ENCODE peak calls at places on chromosome 15, in seven cellular contexts. One of them, this sample, is unnamed. For H3K9me3, the result is how much of the 10 kb centered on the place peaks cover.

GRCh38 chr15:27238209-27238608 is 267.2 kb downstream of the GABRG3 start:
- DNase-seq in CD4-positive, alpha-beta memory T cell: no peak
- DNase-seq in WERI-Rb-1: no peak
- DNase-seq in HAP-1: no peak
- DNase-seq in A549: no peak
- DNase-seq in CD8-positive, alpha-beta memory T cell: no peak
- DNase-seq in kidney: no peak
- DNase-seq in this sample: no peak

GRCh38 chr15:37040072-37040742 is 60.1 kb downstream of the MEIS2 start:
- DNase-seq in CD4-positive, alpha-beta memory T cell: no peak
- DNase-seq in WERI-Rb-1: no peak
- DNase-seq in HAP-1: no peak
- DNase-seq in A549: no peak
- DNase-seq in CD8-positive, alpha-beta memory T cell: no peak
- DNase-seq in kidney: no peak
- DNase-seq in this sample: no peak

GRCh38 chr15:41180206-41180789 is 50.3 kb downstream of the EXD1 start:
- DNase-seq in CD4-positive, alpha-beta memory T cell: no peak
- DNase-seq in WERI-Rb-1: peak
- DNase-seq in HAP-1: peak
- DNase-seq in A549: no peak
- DNase-seq in CD8-positive, alpha-beta memory T cell: no peak
- DNase-seq in kidney: no peak
- DNase-seq in this sample: no peak

GRCh38 chr15:92205255-92205739 is 188.4 kb upstream of the ST8SIA2 start:
- DNase-seq in CD4-positive, alpha-beta memory T cell: no peak
- DNase-seq in WERI-Rb-1: no peak
- DNase-seq in HAP-1: no peak
- DNase-seq in A549: no peak
- DNase-seq in CD8-positive, alpha-beta memory T cell: no peak
- DNase-seq in kidney: no peak
- DNase-seq in this sample: no peak

GRCh38 chr15:85800460-85801123 is 5.9 kb upstream of the KLHL25 start:
- DNase-seq in CD4-positive, alpha-beta memory T cell: no peak
- DNase-seq in WERI-Rb-1: peak
- DNase-seq in HAP-1: peak
- DNase-seq in A549: peak
- DNase-seq in CD8-positive, alpha-beta memory T cell: no peak
- DNase-seq in kidney: peak
- DNase-seq in this sample: no peak

GRCh38 chr15:101538996-101539395 is 49.5 kb upstream of the PCSK6 start:
- DNase-seq in CD4-positive, alpha-beta memory T cell: no peak
- DNase-seq in WERI-Rb-1: no peak
- DNase-seq in HAP-1: no peak
- DNase-seq in A549: no peak
- DNase-seq in CD8-positive, alpha-beta memory T cell: no peak
- DNase-seq in kidney: no peak
- DNase-seq in this sample: no peak

GRCh38 chr15:82540984-82541431 is 751 bp upstream of the RPS17 start:
- DNase-seq in CD4-positive, alpha-beta memory T cell: no peak
- DNase-seq in WERI-Rb-1: peak
- DNase-seq in HAP-1: peak
- DNase-seq in A549: peak
- DNase-seq in CD8-positive, alpha-beta memory T cell: no peak
- DNase-seq in kidney: peak
- DNase-seq in this sample: no peak

GRCh38 chr15:80518522-80518921 is 114.3 kb downstream of the ARNT2 start:
- DNase-seq in CD4-positive, alpha-beta memory T cell: no peak
- DNase-seq in WERI-Rb-1: no peak
- DNase-seq in HAP-1: no peak
- DNase-seq in A549: no peak
- DNase-seq in CD8-positive, alpha-beta memory T cell: no peak
- DNase-seq in kidney: no peak
- DNase-seq in this sample: no peak

GRCh38 chr15:52247032-52247431 is 48.6 kb downstream of the MYO5C start:
- DNase-seq in CD4-positive, alpha-beta memory T cell: no peak
- DNase-seq in WERI-Rb-1: no peak
- DNase-seq in HAP-1: no peak
- DNase-seq in A549: no peak
- DNase-seq in CD8-positive, alpha-beta memory T cell: no peak
- DNase-seq in kidney: no peak
- DNase-seq in this sample: no peak

GRCh38 chr15:85000937-85001336 is 19.3 kb downstream of the PDE8A start:
- DNase-seq in CD4-positive, alpha-beta memory T cell: no peak
- DNase-seq in WERI-Rb-1: no peak
- DNase-seq in HAP-1: no peak
- DNase-seq in A549: no peak
- DNase-seq in CD8-positive, alpha-beta memory T cell: no peak
- DNase-seq in kidney: no peak
- DNase-seq in this sample: no peak

GRCh38 chr15:65130941-65131340 is 2.7 kb downstream of the PDCD7 start:
- DNase-seq in CD4-positive, alpha-beta memory T cell: no peak
- DNase-seq in WERI-Rb-1: peak
- DNase-seq in HAP-1: peak
- DNase-seq in A549: no peak
- DNase-seq in CD8-positive, alpha-beta memory T cell: no peak
- DNase-seq in kidney: no peak
- DNase-seq in this sample: no peak

GRCh38 chr15:88274534-88275460 is 18.3 kb upstream of the NTRK3 start:
- DNase-seq in CD4-positive, alpha-beta memory T cell: peak
- DNase-seq in WERI-Rb-1: peak
- DNase-seq in HAP-1: peak
- DNase-seq in A549: peak
- DNase-seq in CD8-positive, alpha-beta memory T cell: no peak
- DNase-seq in kidney: no peak
- DNase-seq in this sample: peak

GRCh38 chr15:69573815-69574472 is 121.3 kb downstream of the RPLP1 start:
- DNase-seq in CD4-positive, alpha-beta memory T cell: peak
- DNase-seq in WERI-Rb-1: no peak
- DNase-seq in HAP-1: no peak
- DNase-seq in A549: no peak
- DNase-seq in CD8-positive, alpha-beta memory T cell: no peak
- DNase-seq in kidney: peak
- DNase-seq in this sample: no peak

GRCh38 chr15:98582900-98583554 is 65.3 kb upstream of the IGF1R start:
- DNase-seq in CD4-positive, alpha-beta memory T cell: no peak
- DNase-seq in WERI-Rb-1: no peak
- DNase-seq in HAP-1: no peak
- DNase-seq in A549: no peak
- DNase-seq in CD8-positive, alpha-beta memory T cell: no peak
- DNase-seq in kidney: no peak
- DNase-seq in this sample: no peak

GRCh38 chr15:49063402-49064280 is 17.4 kb upstream of the SECISBP2L start:
- DNase-seq in CD4-positive, alpha-beta memory T cell: no peak
- DNase-seq in WERI-Rb-1: peak
- DNase-seq in HAP-1: no peak
- DNase-seq in A549: no peak
- DNase-seq in CD8-positive, alpha-beta memory T cell: no peak
- DNase-seq in kidney: no peak
- DNase-seq in this sample: no peak

GRCh38 chr15:84987949-84988624 is 6.4 kb downstream of the PDE8A start:
- DNase-seq in CD4-positive, alpha-beta memory T cell: peak
- DNase-seq in WERI-Rb-1: no peak
- DNase-seq in HAP-1: no peak
- DNase-seq in A549: no peak
- DNase-seq in CD8-positive, alpha-beta memory T cell: no peak
- DNase-seq in kidney: no peak
- DNase-seq in this sample: no peak

GRCh38 chr15:51160484-51160883 is 65.8 kb upstream of the TNFAIP8L3 start:
- DNase-seq in CD4-positive, alpha-beta memory T cell: no peak
- DNase-seq in WERI-Rb-1: no peak
- DNase-seq in HAP-1: no peak
- DNase-seq in A549: no peak
- DNase-seq in CD8-positive, alpha-beta memory T cell: no peak
- DNase-seq in kidney: no peak
- DNase-seq in this sample: no peak

GRCh38 chr15:90291679-90292356 is 26.3 kb downstream of the NGRN start:
- DNase-seq in CD4-positive, alpha-beta memory T cell: no peak
- DNase-seq in WERI-Rb-1: peak
- DNase-seq in HAP-1: peak
- DNase-seq in A549: peak
- DNase-seq in CD8-positive, alpha-beta memory T cell: no peak
- DNase-seq in kidney: no peak
- DNase-seq in this sample: no peak

GRCh38 chr15:84600331-84600686 is 500 bp upstream of the ZSCAN2 start:
- DNase-seq in CD4-positive, alpha-beta memory T cell: no peak
- DNase-seq in WERI-Rb-1: peak
- DNase-seq in HAP-1: peak
- DNase-seq in A549: peak
- DNase-seq in CD8-positive, alpha-beta memory T cell: peak
- DNase-seq in kidney: peak
- DNase-seq in this sample: peak

GRCh38 chr15:68154923-68155559 is 50.1 kb downstream of the CALML4 start:
- DNase-seq in CD4-positive, alpha-beta memory T cell: peak
- DNase-seq in WERI-Rb-1: peak
- DNase-seq in HAP-1: peak
- DNase-seq in A549: peak
- DNase-seq in CD8-positive, alpha-beta memory T cell: no peak
- DNase-seq in kidney: no peak
- DNase-seq in this sample: no peak

DNA sequence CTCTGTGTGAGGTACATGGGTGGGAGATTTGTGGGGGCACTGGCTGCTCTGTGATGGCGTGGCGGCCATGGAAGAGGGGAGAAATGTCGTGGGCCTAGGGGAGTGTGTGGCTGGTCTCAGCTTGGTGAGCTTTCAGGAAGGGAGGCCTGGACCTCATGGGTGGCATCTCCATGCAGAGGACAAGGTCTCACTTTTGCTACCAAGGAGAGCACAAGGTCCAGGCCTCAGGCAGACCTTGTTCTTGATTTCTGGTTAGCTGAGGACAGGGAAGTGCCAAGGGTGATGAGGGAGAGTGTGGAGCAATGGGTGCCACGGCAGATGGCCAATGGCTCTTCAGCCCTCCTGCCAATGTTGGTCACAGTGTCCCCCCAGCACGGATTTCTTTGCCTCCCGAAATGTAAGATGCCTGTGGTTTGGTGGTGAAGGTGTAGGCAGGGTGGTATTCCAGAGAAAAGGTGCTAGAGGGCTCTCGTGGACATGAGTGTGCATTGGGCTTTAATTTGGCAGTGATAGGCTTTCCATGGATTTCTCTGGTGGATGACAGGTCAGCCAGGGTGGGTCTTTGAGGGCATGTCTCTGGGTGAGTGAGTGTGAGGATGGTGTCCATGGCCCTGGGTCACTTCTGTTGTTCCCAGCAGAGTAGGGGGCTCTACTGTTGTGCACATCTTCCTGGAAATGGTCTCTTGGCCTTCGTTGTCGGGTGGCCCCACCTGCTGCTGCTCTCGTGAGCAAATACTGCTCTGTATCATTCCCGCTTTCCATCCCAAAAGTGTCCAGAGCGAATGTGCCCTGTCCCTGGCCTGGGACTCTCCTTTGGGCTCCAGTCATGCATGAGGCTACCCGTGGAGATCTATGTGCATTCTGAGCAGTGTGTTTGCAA is 108.0 kb downstream of the SNRPN start:
- DNase-seq in CD4-positive, alpha-beta memory T cell: no peak
- DNase-seq in WERI-Rb-1: no peak
- DNase-seq in HAP-1: no peak
- DNase-seq in A549: no peak
- DNase-seq in CD8-positive, alpha-beta memory T cell: peak
- DNase-seq in kidney: no peak
- DNase-seq in this sample: no peak
- H3K9me3 ChIP-seq in CD4-positive, alpha-beta memory T cell: half or more
- H3K9me3 ChIP-seq in WERI-Rb-1: half or more
- H3K9me3 ChIP-seq in HAP-1: under half
- H3K9me3 ChIP-seq in A549: half or more
- H3K9me3 ChIP-seq in CD8-positive, alpha-beta memory T cell: half or more
- H3K9me3 ChIP-seq in kidney: half or more
- H3K9me3 ChIP-seq in this sample: half or more

DNA sequence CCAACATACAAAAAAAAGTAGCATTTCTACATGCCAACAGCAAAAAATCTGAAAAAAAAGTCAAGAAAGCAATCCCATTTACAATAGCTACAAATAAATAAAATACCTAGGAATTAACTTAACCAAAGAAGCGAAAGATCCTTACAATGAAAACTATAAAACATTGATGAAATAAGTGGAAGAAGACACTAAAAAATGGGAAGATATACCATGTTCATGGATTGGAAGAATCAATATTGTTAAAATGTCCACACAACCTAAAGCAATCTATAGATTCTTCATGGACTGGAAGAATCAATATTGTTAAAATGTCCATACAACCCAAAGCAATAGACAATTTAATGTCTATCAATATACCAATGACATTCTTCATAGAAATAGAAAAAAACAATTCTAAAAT is 21.0 kb downstream of the PEAK1 start:
- DNase-seq in CD4-positive, alpha-beta memory T cell: no peak
- DNase-seq in WERI-Rb-1: no peak
- DNase-seq in HAP-1: no peak
- DNase-seq in A549: no peak
- DNase-seq in CD8-positive, alpha-beta memory T cell: no peak
- DNase-seq in kidney: no peak
- DNase-seq in this sample: no peak
- H3K9me3 ChIP-seq in CD4-positive, alpha-beta memory T cell: under half
- H3K9me3 ChIP-seq in WERI-Rb-1: under half
- H3K9me3 ChIP-seq in HAP-1: under half
- H3K9me3 ChIP-seq in A549: under half
- H3K9me3 ChIP-seq in CD8-positive, alpha-beta memory T cell: under half
- H3K9me3 ChIP-seq in kidney: under half
- H3K9me3 ChIP-seq in this sample: under half

GRCh38 chr15:25224396-25224795 is 214.4 kb downstream of the UBE3A start:
- DNase-seq in CD4-positive, alpha-beta memory T cell: no peak
- DNase-seq in WERI-Rb-1: no peak
- DNase-seq in HAP-1: no peak
- DNase-seq in A549: no peak
- DNase-seq in CD8-positive, alpha-beta memory T cell: no peak
- DNase-seq in kidney: no peak
- DNase-seq in this sample: no peak
- H3K9me3 ChIP-seq in CD4-positive, alpha-beta memory T cell: under half
- H3K9me3 ChIP-seq in WERI-Rb-1: under half
- H3K9me3 ChIP-seq in HAP-1: under half
- H3K9me3 ChIP-seq in A549: under half
- H3K9me3 ChIP-seq in CD8-positive, alpha-beta memory T cell: under half
- H3K9me3 ChIP-seq in kidney: under half
- H3K9me3 ChIP-seq in this sample: under half

GRCh38 chr15:20644026-20644425 is 102.4 kb upstream of the GOLGA6L6 start:
- DNase-seq in CD4-positive, alpha-beta memory T cell: no peak
- DNase-seq in WERI-Rb-1: no peak
- DNase-seq in HAP-1: no peak
- DNase-seq in A549: no peak
- DNase-seq in CD8-positive, alpha-beta memory T cell: no peak
- DNase-seq in kidney: peak
- DNase-seq in this sample: no peak

GRCh38 chr15:20645956-20646355 is 104.4 kb upstream of the GOLGA6L6 start:
- DNase-seq in CD4-positive, alpha-beta memory T cell: no peak
- DNase-seq in WERI-Rb-1: no peak
- DNase-seq in HAP-1: no peak
- DNase-seq in A549: no peak
- DNase-seq in CD8-positive, alpha-beta memory T cell: no peak
- DNase-seq in kidney: peak
- DNase-seq in this sample: no peak

GRCh38 chr15:20643024-20643770 is 101.6 kb upstream of the GOLGA6L6 start:
- DNase-seq in CD4-positive, alpha-beta memory T cell: no peak
- DNase-seq in WERI-Rb-1: no peak
- DNase-seq in HAP-1: no peak
- DNase-seq in A549: no peak
- DNase-seq in CD8-positive, alpha-beta memory T cell: no peak
- DNase-seq in kidney: no peak
- DNase-seq in this sample: no peak

GRCh38 chr15:20646529-20647142 is 105.0 kb upstream of the GOLGA6L6 start:
- DNase-seq in CD4-positive, alpha-beta memory T cell: no peak
- DNase-seq in WERI-Rb-1: no peak
- DNase-seq in HAP-1: no peak
- DNase-seq in A549: no peak
- DNase-seq in CD8-positive, alpha-beta memory T cell: no peak
- DNase-seq in kidney: peak
- DNase-seq in this sample: no peak

GRCh38 chr15:20644896-20645295 is 103.3 kb upstream of the GOLGA6L6 start:
- DNase-seq in CD4-positive, alpha-beta memory T cell: no peak
- DNase-seq in WERI-Rb-1: no peak
- DNase-seq in HAP-1: no peak
- DNase-seq in A549: no peak
- DNase-seq in CD8-positive, alpha-beta memory T cell: no peak
- DNase-seq in kidney: no peak
- DNase-seq in this sample: no peak
- H3K9me3 ChIP-seq in CD4-positive, alpha-beta memory T cell: under half
- H3K9me3 ChIP-seq in WERI-Rb-1: under half
- H3K9me3 ChIP-seq in HAP-1: under half
- H3K9me3 ChIP-seq in A549: under half
- H3K9me3 ChIP-seq in CD8-positive, alpha-beta memory T cell: under half
- H3K9me3 ChIP-seq in kidney: under half
- H3K9me3 ChIP-seq in this sample: under half